ENCODE peak calls at places on chromosomes 6 and 20, in seven cellular contexts. S is NCI-H460, B is NCI-H1092, I is HEK293T, U is transverse colon, X is left ventricle myocardium superior, H is aorta. K is an unnamed sample.

GRCh38 chr6:15476631-15477380 is 186.0 kb downstream of the DTNBP1 start:
- DNase-seq in S (no peak), B (no peak), I (no peak), U (no peak), X (no peak), H (no peak), K (no peak)

GRCh38 chr6:3211681-3212080 is 15.8 kb downstream of the TUBB2B start:
- DNase-seq in S (no peak), B (no peak), I (no peak), U (no peak), X (no peak), H (peak; percentile 86), K (no peak)

GRCh38 chr6:79413562-79414002 is 123.6 kb downstream of the LCA5 start:
- DNase-seq in S (no peak), B (no peak), I (no peak), U (no peak), X (no peak), H (no peak), K (no peak)

GRCh38 chr6:30355281-30355680 is 10.3 kb downstream of the RPP21 start:
- DNase-seq in S (no peak), B (no peak), I (no peak), U (no peak), X (no peak), H (no peak), K (no peak)

GRCh38 chr20:63876489-63877036 is 11.5 kb downstream of the TPD52L2 start:
- DNase-seq in S (no peak), B (no peak), I (no peak), U (no peak), X (no peak), H (no peak), K (no peak)

GRCh38 chr20:19971121-19971520 is 46.0 kb upstream of the NAA20 start:
- DNase-seq in S (no peak), B (no peak), I (no peak), U (no peak), X (no peak), H (no peak), K (no peak)

GRCh38 chr20:44714701-44715494 is at the start of gene CCN5:
- DNase-seq in S (peak; percentile 39), B (peak; percentile 53), I (no peak), U (peak; percentile 87), X (peak; percentile 95), H (peak; percentile 96), K (peak; percentile 94)

GRCh38 chr20:56826971-56827645 is 198.0 kb downstream of the TFAP2C start:
- DNase-seq in S (no peak), B (no peak), I (no peak), U (no peak), X (no peak), H (no peak), K (no peak)

GRCh38 chr6:144139817-144140216 is 10.5 kb upstream of the STX11 start:
- DNase-seq in S (no peak), B (no peak), I (no peak), U (no peak), X (no peak), H (no peak), K (no peak)

GRCh38 chr6:30955367-30956042 is 14.7 kb downstream of the MUCL3 start:
- DNase-seq in S (no peak), B (no peak), I (peak; percentile 63), U (peak; percentile 68), X (peak; percentile 81), H (peak; percentile 90), K (no peak)

GRCh38 chr6:98992494-98992893 is 44.7 kb upstream of the FBXL4 start:
- DNase-seq in S (no peak), B (no peak), I (no peak), U (no peak), X (no peak), H (no peak), K (no peak)

GRCh38 chr20:17537959-17538358 is 6.8 kb upstream of the BFSP1 start:
- DNase-seq in S (no peak), B (no peak), I (no peak), U (no peak), X (no peak), H (no peak), K (no peak)

GRCh38 chr20:49517509-49518100 is 35.1 kb upstream of the KCNB1 start:
- DNase-seq in S (no peak), B (no peak), I (no peak), U (no peak), X (no peak), H (peak; percentile 74), K (no peak)

GRCh38 chr6:139568956-139569538 is 194.6 kb upstream of the CITED2 start:
- DNase-seq in S (no peak), B (no peak), I (no peak), U (no peak), X (no peak), H (no peak), K (no peak)

GRCh38 chr6:6910734-6911295 is 196.9 kb upstream of the RREB1 start:
- DNase-seq in S (no peak), B (no peak), I (no peak), U (no peak), X (no peak), H (no peak), K (no peak)

GRCh38 chr6:88013554-88013953 is 34.1 kb upstream of the SPACA1 start:
- DNase-seq in S (no peak), B (no peak), I (peak; percentile 20), U (no peak), X (no peak), H (no peak), K (no peak)

GRCh38 chr20:23152308-23152892 is 66.3 kb upstream of the CD93 start:
- DNase-seq in S (peak; percentile 76), B (no peak), I (peak; percentile 17), U (peak; percentile 49), X (peak; percentile 85), H (peak; percentile 96), K (no peak)

GRCh38 chr20:24768226-24768625 is 180.8 kb upstream of the CST7 start:
- DNase-seq in S (no peak), B (no peak), I (no peak), U (no peak), X (no peak), H (no peak), K (no peak)